ENCODE peak calls at places on chromosomes 12 and 14, in eight cellular contexts. A, N, W, M, Z, E, O and R are unnamed samples.

GRCh38 chr12:120367252-120367923 is 1.6 kb downstream of the MSI1 start:
- DNase-seq in A (no peak), N (peak; percentile 83), W (no peak), M (peak; percentile 16), Z (no peak), E (no peak), O (no peak), R (no peak)

GRCh38 chr12:17192721-17193120 is 586.8 kb upstream of the LMO3 start:
- DNase-seq in A (no peak), N (peak; percentile 82), W (no peak), M (no peak), Z (no peak), E (no peak), O (no peak), R (no peak)

GRCh38 chr14:80978403-80978802 is 23.0 kb downstream of the TSHR start:
- DNase-seq in A (no peak), N (no peak), W (no peak), M (no peak), Z (no peak), E (no peak), O (no peak), R (no peak)

GRCh38 chr14:72666610-72667009 is 227.3 kb downstream of the DPF3 start:
- DNase-seq in A (no peak), N (no peak), W (peak; percentile 86), M (peak; percentile 89), Z (peak; percentile 35), E (no peak), O (no peak), R (peak; percentile 85)

GRCh38 chr12:12007713-12008231 is 63.0 kb upstream of the BCL2L14 start:
- DNase-seq in A (no peak), N (no peak), W (no peak), M (no peak), Z (no peak), E (no peak), O (no peak), R (no peak)

GRCh38 chr12:23980826-23981225 is 31.4 kb upstream of the SOX5 start:
- DNase-seq in A (no peak), N (no peak), W (no peak), M (no peak), Z (no peak), E (no peak), O (no peak), R (no peak)

GRCh38 chr12:83130178-83130577 is 443.5 kb downstream of the TMTC2 start:
- DNase-seq in A (no peak), N (no peak), W (no peak), M (no peak), Z (no peak), E (no peak), O (no peak), R (no peak)

GRCh38 chr12:91811481-91812287 is 334.0 kb downstream of the BTG1 start:
- DNase-seq in A (peak; percentile 20), N (peak; percentile 66), W (peak; percentile 35), M (peak; percentile 47), Z (peak; percentile 53), E (peak; percentile 62), O (no peak), R (no peak)

GRCh38 chr12:48788852-48789775 is at the start of gene ADCY6:
- DNase-seq in A (no peak), N (peak; percentile 93), W (peak; percentile 65), M (peak; percentile 77), Z (peak; percentile 29), E (peak; percentile 55), O (no peak), R (no peak)

GRCh38 chr14:49692191-49692757 is 646 bp upstream of the KLHDC1 start:
- DNase-seq in A (no peak), N (no peak), W (no peak), M (no peak), Z (no peak), E (no peak), O (no peak), R (no peak)

GRCh38 chr14:45787167-45787566 is 534.2 kb upstream of the MIS18BP1 start:
- DNase-seq in A (no peak), N (no peak), W (no peak), M (no peak), Z (peak; percentile 4), E (no peak), O (no peak), R (no peak)

GRCh38 chr12:214005-214736 is at the start of gene SLC6A12:
- DNase-seq in A (no peak), N (peak; percentile 33), W (no peak), M (no peak), Z (no peak), E (no peak), O (no peak), R (no peak)

GRCh38 chr14:101757839-101758211 is 3.7 kb upstream of the PPP2R5C start:
- DNase-seq in A (no peak), N (no peak), W (no peak), M (no peak), Z (no peak), E (no peak), O (no peak), R (no peak)

GRCh38 chr14:104178279-104178678 is 39.9 kb downstream of the KIF26A start:
- DNase-seq in A (no peak), N (no peak), W (no peak), M (no peak), Z (no peak), E (no peak), O (no peak), R (no peak)

GRCh38 chr14:62179367-62180018 is 417.3 kb downstream of the SNAPC1 start:
- DNase-seq in A (peak; percentile 87), N (peak; percentile 87), W (peak; percentile 83), M (peak; percentile 87), Z (peak; percentile 13), E (peak; percentile 47), O (peak; percentile 29), R (peak; percentile 26)

DNA sequence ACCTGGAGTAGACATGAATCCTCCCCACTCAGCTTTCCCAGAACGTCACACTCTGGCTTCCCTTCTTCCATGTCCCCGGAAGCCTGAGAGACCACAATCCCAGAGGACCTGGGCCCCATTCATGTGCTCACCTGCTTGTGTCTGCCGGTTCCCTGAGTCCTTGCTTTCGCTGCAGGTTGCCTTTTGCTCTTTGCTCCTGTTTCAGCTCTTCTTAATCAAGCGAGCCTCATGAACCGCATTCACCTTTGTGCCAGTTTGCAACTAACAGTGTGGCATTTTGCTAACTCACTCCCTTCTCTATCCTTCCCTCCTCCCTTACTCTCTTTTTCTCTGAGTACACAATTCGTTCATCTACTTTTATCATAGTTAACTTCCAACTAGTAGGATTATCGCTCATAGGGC is 23.1 kb downstream of the ENTPD5 start:
- DNase-seq in A (no peak), N (no peak), W (no peak), M (no peak), Z (no peak), E (no peak), O (no peak), R (no peak)
- H3K9ac ChIP-seq in A (no peak overlapping the region), N (no peak overlapping the region), W (no peak overlapping the region), M (no peak overlapping the region), Z (no peak overlapping the region), E (no peak overlapping the region), O (no peak overlapping the region), R (no peak overlapping the region)

DNA sequence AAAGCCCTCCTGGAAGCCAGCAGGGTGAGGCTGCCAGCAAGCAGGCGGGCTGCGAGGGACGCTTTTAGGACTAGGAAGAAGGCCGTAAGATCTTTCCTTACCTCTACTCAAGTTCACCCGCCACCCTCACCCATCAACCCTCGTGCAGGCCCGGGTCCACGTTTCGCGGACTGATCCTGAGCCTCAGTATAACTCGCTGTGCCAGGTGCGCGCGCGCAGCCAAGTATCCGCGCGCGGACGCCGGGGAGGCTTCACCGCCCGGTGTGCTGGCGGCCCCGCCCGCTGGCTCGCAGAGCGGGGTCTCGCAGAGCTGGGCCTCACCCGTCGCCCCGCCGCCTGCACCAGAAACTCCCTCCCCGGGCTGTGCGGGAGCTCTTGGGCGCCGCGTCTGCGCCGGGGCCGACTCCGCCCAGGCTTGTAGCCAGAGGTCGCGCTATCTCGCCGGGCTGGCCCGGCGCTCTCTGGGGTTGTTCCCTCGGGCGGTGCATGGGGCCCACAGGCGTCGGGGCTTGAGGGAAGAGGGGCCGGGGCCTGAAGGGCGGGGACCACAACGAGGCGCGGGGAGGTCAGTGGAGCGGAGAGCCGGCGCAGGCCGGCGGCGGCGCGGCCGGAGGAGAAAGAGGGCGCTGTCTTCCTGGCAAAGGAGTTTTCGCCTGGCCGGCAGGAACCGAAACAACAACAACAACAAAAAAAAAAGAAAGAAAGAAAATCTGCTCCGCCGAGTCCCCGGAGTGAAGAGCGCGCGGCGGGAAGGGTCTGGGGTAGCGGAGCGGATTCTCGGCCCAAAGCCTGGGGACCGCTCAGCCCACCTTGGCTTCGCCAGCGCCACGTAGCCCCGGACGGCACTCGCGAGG is 7.7 kb upstream of the SIX1 start:
- DNase-seq in A (no peak), N (peak; percentile 90), W (peak; percentile 49), M (peak; percentile 68), Z (no peak), E (peak; percentile 51), O (no peak), R (no peak)
- TF ChIP-seq EZH2 in A (no peak), N (peak; percentile 73), W (no peak), M (no peak), Z (no peak), E (no peak), O (peak; percentile 81), R (no peak)

DNA sequence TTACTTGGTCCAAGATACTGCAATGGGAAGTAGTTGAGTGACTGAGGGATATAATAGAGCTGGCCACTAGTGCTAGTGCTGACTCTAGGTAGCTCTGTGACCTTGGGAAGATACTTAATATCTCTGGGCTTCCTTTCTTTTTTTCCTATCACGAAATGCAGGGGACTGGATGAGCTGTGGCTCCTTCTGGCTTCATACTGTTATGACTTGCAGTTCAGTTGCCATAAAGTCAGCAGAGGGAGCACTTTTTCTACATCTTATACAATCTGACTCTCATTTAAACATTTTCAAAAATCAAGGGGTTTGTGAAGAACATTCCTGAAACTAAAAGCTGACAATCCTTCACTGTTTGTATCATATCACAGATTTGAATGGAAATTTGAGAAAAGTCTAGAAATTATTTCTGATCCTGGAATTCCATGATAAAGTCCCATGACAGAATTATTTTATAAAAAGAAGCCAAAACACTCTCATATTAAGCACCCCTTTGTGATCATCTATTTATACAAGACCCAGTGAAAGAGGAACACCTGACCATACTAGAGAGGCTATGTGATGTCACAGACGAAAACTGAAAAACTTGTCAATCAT is 5.4 kb downstream of the BHLHE41 start:
- DNase-seq in A (no peak), N (peak; percentile 51), W (peak; percentile 61), M (peak; percentile 73), Z (peak; percentile 51), E (peak; percentile 71), O (no peak), R (no peak)
- H3K9ac ChIP-seq in A (no peak overlapping the region), N (no peak overlapping the region), W (peak overlapping the region; percentile 24), M (no peak overlapping the region), Z (peak overlapping the region; percentile 1), E (peak overlapping the region; percentile 86), O (no peak overlapping the region), R (no peak overlapping the region)

DNA sequence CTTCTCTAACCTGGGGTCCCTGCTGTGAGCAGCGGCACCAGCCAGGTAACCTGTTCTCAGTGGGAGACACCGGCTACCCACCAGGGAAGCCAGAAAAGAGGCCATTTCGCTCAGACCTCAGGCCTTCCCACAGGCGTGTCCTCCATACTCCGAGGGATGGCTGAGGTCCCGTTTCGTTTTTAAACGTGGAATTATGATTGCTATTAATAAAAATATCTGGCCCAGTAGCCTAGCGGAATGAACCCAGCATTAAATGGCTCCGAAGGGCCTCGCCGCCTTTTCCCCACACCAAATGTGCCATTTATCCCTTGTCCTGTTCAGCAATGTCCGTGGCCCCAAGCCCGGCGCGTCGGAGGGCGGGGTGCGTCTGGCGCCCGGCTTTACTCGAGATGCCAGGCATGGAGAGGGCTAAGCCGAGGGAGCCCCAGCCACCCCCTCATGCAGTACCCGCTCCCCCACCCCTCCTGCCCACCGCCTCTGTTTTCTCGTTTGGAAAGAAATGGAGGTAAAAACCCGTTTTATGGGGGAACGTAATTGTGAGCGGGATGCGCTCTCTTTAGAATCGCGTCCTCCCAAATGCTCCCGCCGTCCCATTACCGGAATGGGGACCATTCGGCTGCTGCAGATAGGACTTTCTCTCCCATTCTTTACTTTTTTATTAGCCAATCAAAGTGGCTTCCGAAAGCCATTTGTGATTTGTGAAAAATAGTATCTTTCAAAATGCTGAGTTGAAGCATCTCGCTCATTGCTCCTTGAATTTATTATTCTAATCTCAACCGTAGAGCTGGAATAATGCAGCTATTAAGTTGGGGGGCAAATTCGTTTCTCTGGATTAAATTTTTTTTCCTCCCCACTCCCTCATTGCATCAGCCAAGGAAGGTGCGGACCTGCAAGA is 5.8 kb downstream of the HOXC8 start:
- DNase-seq in A (no peak), N (no peak), W (no peak), M (no peak), Z (no peak), E (no peak), O (no peak), R (no peak)
- TF ChIP-seq EZH2 in A (no peak), N (peak; percentile 98), W (peak; percentile 23), M (peak; percentile 68), Z (no peak), E (no peak), O (peak; percentile 98), R (no peak)